ENCODE peak calls at places on chromosomes 6 and 20, in eight cellular contexts. One of them, this sample, is unnamed.

GRCh38 chr6:63507096-63507495 is 65.2 kb upstream of the LOC128125822 start:
- DNase-seq in cardiac fibroblast: no peak
- DNase-seq in choroid plexus epithelial cell: no peak
- DNase-seq in GM23338: no peak
- DNase-seq in CD8-positive, alpha-beta T cell: no peak
- DNase-seq in uterus: no peak
- DNase-seq in tibial artery: no peak
- DNase-seq in left ventricle myocardium inferior: no peak
- DNase-seq in this sample: no peak

GRCh38 chr20:46951840-46952497 is 57.3 kb downstream of the EYA2 start:
- DNase-seq in cardiac fibroblast: peak
- DNase-seq in choroid plexus epithelial cell: no peak
- DNase-seq in GM23338: peak
- DNase-seq in left ventricle myocardium inferior: no peak
- DNase-seq in CD8-positive, alpha-beta T cell: no peak
- DNase-seq in tibial artery: no peak
- DNase-seq in uterus: no peak
- DNase-seq in this sample: no peak

GRCh38 chr6:13406781-13407180 is 78.4 kb upstream of the TBC1D7 start:
- DNase-seq in tibial artery: no peak
- DNase-seq in uterus: no peak
- DNase-seq in cardiac fibroblast: peak
- DNase-seq in left ventricle myocardium inferior: no peak
- DNase-seq in CD8-positive, alpha-beta T cell: no peak
- DNase-seq in GM23338: no peak
- DNase-seq in choroid plexus epithelial cell: peak
- DNase-seq in this sample: peak

GRCh38 chr6:26569433-26569764 is 27.4 kb upstream of the ABT1 start:
- DNase-seq in uterus: no peak
- DNase-seq in left ventricle myocardium inferior: no peak
- DNase-seq in GM23338: no peak
- DNase-seq in cardiac fibroblast: no peak
- DNase-seq in CD8-positive, alpha-beta T cell: no peak
- DNase-seq in tibial artery: no peak
- DNase-seq in choroid plexus epithelial cell: no peak
- DNase-seq in this sample: no peak

GRCh38 chr6:167840526-167841179 is 13.9 kb downstream of the AFDN start:
- DNase-seq in GM23338: peak
- DNase-seq in CD8-positive, alpha-beta T cell: no peak
- DNase-seq in cardiac fibroblast: no peak
- DNase-seq in choroid plexus epithelial cell: no peak
- DNase-seq in left ventricle myocardium inferior: no peak
- DNase-seq in uterus: no peak
- DNase-seq in tibial artery: no peak
- DNase-seq in this sample: no peak

GRCh38 chr20:30598460-30599230 is 658.8 kb upstream of the DEFB115 start:
- DNase-seq in GM23338: no peak
- DNase-seq in cardiac fibroblast: no peak
- DNase-seq in left ventricle myocardium inferior: no peak
- DNase-seq in CD8-positive, alpha-beta T cell: no peak
- DNase-seq in uterus: no peak
- DNase-seq in tibial artery: no peak
- DNase-seq in choroid plexus epithelial cell: no peak
- DNase-seq in this sample: no peak

GRCh38 chr20:62066339-62066982 is 780 bp upstream of the TAF4 start:
- DNase-seq in cardiac fibroblast: peak
- DNase-seq in tibial artery: no peak
- DNase-seq in choroid plexus epithelial cell: peak
- DNase-seq in GM23338: peak
- DNase-seq in left ventricle myocardium inferior: peak
- DNase-seq in CD8-positive, alpha-beta T cell: peak
- DNase-seq in uterus: peak
- DNase-seq in this sample: peak

GRCh38 chr20:4064118-4064962 is 49.0 kb upstream of the RNF24 start:
- DNase-seq in left ventricle myocardium inferior: peak
- DNase-seq in GM23338: peak
- DNase-seq in uterus: peak
- DNase-seq in cardiac fibroblast: peak
- DNase-seq in CD8-positive, alpha-beta T cell: no peak
- DNase-seq in tibial artery: peak
- DNase-seq in choroid plexus epithelial cell: peak
- DNase-seq in this sample: peak

GRCh38 chr20:48720256-48721020 is 107.4 kb downstream of the PREX1 start:
- DNase-seq in CD8-positive, alpha-beta T cell: no peak
- DNase-seq in cardiac fibroblast: peak
- DNase-seq in uterus: no peak
- DNase-seq in choroid plexus epithelial cell: no peak
- DNase-seq in tibial artery: peak
- DNase-seq in left ventricle myocardium inferior: no peak
- DNase-seq in GM23338: no peak
- DNase-seq in this sample: no peak

GRCh38 chr6:14066782-14067406 is 50.7 kb upstream of the CD83 start:
- DNase-seq in GM23338: peak
- DNase-seq in uterus: peak
- DNase-seq in cardiac fibroblast: peak
- DNase-seq in tibial artery: no peak
- DNase-seq in CD8-positive, alpha-beta T cell: no peak
- DNase-seq in left ventricle myocardium inferior: no peak
- DNase-seq in choroid plexus epithelial cell: peak
- DNase-seq in this sample: peak

GRCh38 chr6:138571585-138572199 is 72.4 kb upstream of the NHSL1 start:
- DNase-seq in cardiac fibroblast: no peak
- DNase-seq in uterus: no peak
- DNase-seq in GM23338: no peak
- DNase-seq in choroid plexus epithelial cell: no peak
- DNase-seq in CD8-positive, alpha-beta T cell: no peak
- DNase-seq in left ventricle myocardium inferior: no peak
- DNase-seq in tibial artery: no peak
- DNase-seq in this sample: no peak
- H3K4me3 ChIP-seq in cardiac fibroblast: peak
- H3K4me3 ChIP-seq in uterus: peak
- H3K4me3 ChIP-seq in GM23338: peak
- H3K4me3 ChIP-seq in choroid plexus epithelial cell: peak
- H3K4me3 ChIP-seq in CD8-positive, alpha-beta T cell: no peak
- H3K4me3 ChIP-seq in left ventricle myocardium inferior: peak
- H3K4me3 ChIP-seq in tibial artery: peak
- H3K4me3 ChIP-seq in this sample: peak

GRCh38 chr6:147245693-147246092 is 41.5 kb downstream of the STXBP5 start:
- DNase-seq in CD8-positive, alpha-beta T cell: no peak
- DNase-seq in uterus: no peak
- DNase-seq in choroid plexus epithelial cell: no peak
- DNase-seq in tibial artery: no peak
- DNase-seq in GM23338: no peak
- DNase-seq in left ventricle myocardium inferior: no peak
- DNase-seq in cardiac fibroblast: no peak
- DNase-seq in this sample: no peak

GRCh38 chr6:147244832-147245231 is 40.6 kb downstream of the STXBP5 start:
- DNase-seq in GM23338: no peak
- DNase-seq in tibial artery: no peak
- DNase-seq in cardiac fibroblast: peak
- DNase-seq in CD8-positive, alpha-beta T cell: no peak
- DNase-seq in left ventricle myocardium inferior: no peak
- DNase-seq in choroid plexus epithelial cell: peak
- DNase-seq in uterus: no peak
- DNase-seq in this sample: no peak

GRCh38 chr6:147251072-147251471 is 46.9 kb downstream of the STXBP5 start:
- DNase-seq in left ventricle myocardium inferior: no peak
- DNase-seq in GM23338: no peak
- DNase-seq in cardiac fibroblast: no peak
- DNase-seq in CD8-positive, alpha-beta T cell: no peak
- DNase-seq in choroid plexus epithelial cell: no peak
- DNase-seq in uterus: no peak
- DNase-seq in tibial artery: no peak
- DNase-seq in this sample: no peak

GRCh38 chr6:147248859-147249258 is 44.6 kb downstream of the STXBP5 start:
- DNase-seq in uterus: no peak
- DNase-seq in GM23338: peak
- DNase-seq in left ventricle myocardium inferior: no peak
- DNase-seq in choroid plexus epithelial cell: no peak
- DNase-seq in tibial artery: no peak
- DNase-seq in cardiac fibroblast: no peak
- DNase-seq in CD8-positive, alpha-beta T cell: no peak
- DNase-seq in this sample: no peak

GRCh38 chr6:147246853-147247635 is 42.8 kb downstream of the STXBP5 start:
- DNase-seq in uterus: no peak
- DNase-seq in GM23338: no peak
- DNase-seq in choroid plexus epithelial cell: peak
- DNase-seq in left ventricle myocardium inferior: no peak
- DNase-seq in tibial artery: no peak
- DNase-seq in CD8-positive, alpha-beta T cell: no peak
- DNase-seq in cardiac fibroblast: no peak
- DNase-seq in this sample: no peak
- H3K4me3 ChIP-seq in uterus: no peak
- H3K4me3 ChIP-seq in GM23338: no peak
- H3K4me3 ChIP-seq in choroid plexus epithelial cell: no peak
- H3K4me3 ChIP-seq in left ventricle myocardium inferior: no peak
- H3K4me3 ChIP-seq in tibial artery: no peak
- H3K4me3 ChIP-seq in CD8-positive, alpha-beta T cell: no peak
- H3K4me3 ChIP-seq in cardiac fibroblast: no peak
- H3K4me3 ChIP-seq in this sample: no peak

DNA sequence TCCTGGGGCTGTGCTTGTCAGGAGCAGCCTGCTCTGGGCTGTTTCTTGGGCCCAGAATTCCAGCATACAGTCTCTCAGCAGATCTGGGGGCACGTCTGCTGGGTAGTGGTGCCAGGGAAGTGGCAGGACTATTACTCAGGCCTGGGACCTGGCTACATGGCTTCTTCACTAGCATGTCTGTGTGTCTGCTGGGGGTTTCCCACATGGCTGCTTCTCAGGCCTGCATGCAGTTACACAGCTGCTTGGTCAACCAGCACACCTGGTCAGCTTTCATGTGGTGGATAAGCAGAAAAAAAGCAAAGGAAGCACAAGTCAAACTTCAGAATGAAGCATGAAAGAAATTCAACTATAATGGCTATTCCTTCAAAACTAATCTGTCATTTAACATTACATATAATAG is 316.2 kb upstream of the NOX3 start:
- DNase-seq in CD8-positive, alpha-beta T cell: no peak
- DNase-seq in uterus: no peak
- DNase-seq in tibial artery: no peak
- DNase-seq in GM23338: no peak
- DNase-seq in choroid plexus epithelial cell: no peak
- DNase-seq in cardiac fibroblast: no peak
- DNase-seq in left ventricle myocardium inferior: no peak
- DNase-seq in this sample: no peak
- H3K4me3 ChIP-seq in CD8-positive, alpha-beta T cell: no peak
- H3K4me3 ChIP-seq in uterus: no peak
- H3K4me3 ChIP-seq in tibial artery: no peak
- H3K4me3 ChIP-seq in GM23338: no peak
- H3K4me3 ChIP-seq in choroid plexus epithelial cell: no peak
- H3K4me3 ChIP-seq in cardiac fibroblast: no peak
- H3K4me3 ChIP-seq in left ventricle myocardium inferior: no peak
- H3K4me3 ChIP-seq in this sample: no peak

GRCh38 chr6:28643017-28643740 is 117.5 kb downstream of the GPX5 start:
- DNase-seq in tibial artery: no peak
- DNase-seq in uterus: no peak
- DNase-seq in left ventricle myocardium inferior: no peak
- DNase-seq in choroid plexus epithelial cell: peak
- DNase-seq in cardiac fibroblast: peak
- DNase-seq in CD8-positive, alpha-beta T cell: no peak
- DNase-seq in GM23338: peak
- DNase-seq in this sample: peak
- H3K4me3 ChIP-seq in tibial artery: no peak
- H3K4me3 ChIP-seq in uterus: no peak
- H3K4me3 ChIP-seq in left ventricle myocardium inferior: no peak
- H3K4me3 ChIP-seq in choroid plexus epithelial cell: no peak
- H3K4me3 ChIP-seq in cardiac fibroblast: no peak
- H3K4me3 ChIP-seq in CD8-positive, alpha-beta T cell: no peak
- H3K4me3 ChIP-seq in GM23338: peak
- H3K4me3 ChIP-seq in this sample: no peak

DNA sequence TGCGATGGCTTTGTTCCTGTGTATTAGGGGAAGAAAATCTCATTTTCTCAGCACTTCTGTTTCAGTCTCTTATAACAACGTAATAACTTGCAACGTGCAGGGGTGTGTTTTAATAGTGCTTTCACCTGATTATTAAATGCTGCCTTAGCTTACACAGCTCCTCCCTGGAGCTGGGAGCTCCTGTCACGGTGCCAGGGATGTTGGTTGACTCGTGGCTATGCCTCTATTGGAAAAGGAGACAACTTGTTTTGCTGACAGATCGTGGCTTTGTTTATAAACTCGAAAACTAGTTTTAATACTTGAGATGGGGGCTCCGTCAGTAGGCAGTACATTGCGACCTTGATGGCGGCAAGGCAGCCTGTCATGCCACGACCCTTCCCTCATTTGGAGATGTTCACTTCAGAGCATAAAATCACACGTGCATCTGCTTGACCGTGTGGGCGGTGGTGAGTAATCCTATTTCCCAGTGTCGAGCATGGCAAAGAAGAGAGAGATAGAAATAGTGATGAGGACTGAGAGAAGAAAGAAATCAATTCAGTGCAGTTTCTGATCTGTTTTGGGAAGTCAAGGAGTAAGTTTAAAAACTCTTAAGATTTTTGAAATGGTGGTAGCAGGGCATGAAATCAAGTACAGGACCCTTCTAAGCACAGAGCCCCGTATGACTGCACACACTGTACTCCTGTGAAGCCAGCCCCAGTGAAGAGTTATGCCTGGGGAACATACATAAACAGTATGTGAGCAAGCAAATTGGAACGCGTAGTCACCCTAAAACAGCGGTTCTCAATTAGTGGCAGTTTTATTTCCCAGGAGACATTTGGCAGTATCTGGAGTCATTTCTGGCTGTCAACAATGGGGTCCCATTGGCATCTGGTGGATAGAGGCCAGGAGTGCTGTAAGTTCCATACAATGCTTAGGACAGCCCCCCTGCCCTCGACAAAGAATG is 147.2 kb downstream of the DOK5 start:
- DNase-seq in uterus: no peak
- DNase-seq in tibial artery: no peak
- DNase-seq in left ventricle myocardium inferior: no peak
- DNase-seq in CD8-positive, alpha-beta T cell: no peak
- DNase-seq in GM23338: no peak
- DNase-seq in choroid plexus epithelial cell: no peak
- DNase-seq in cardiac fibroblast: no peak
- DNase-seq in this sample: no peak
- H3K4me3 ChIP-seq in uterus: no peak
- H3K4me3 ChIP-seq in tibial artery: no peak
- H3K4me3 ChIP-seq in left ventricle myocardium inferior: no peak
- H3K4me3 ChIP-seq in CD8-positive, alpha-beta T cell: no peak
- H3K4me3 ChIP-seq in GM23338: no peak
- H3K4me3 ChIP-seq in choroid plexus epithelial cell: no peak
- H3K4me3 ChIP-seq in cardiac fibroblast: no peak
- H3K4me3 ChIP-seq in this sample: no peak